ENCODE peak calls at places on chromosomes 11 and 22, in four cellular contexts. B is right lobe of liver; J is hepatocyte; O is activated naive CD8-positive, alpha-beta T cell treated with anti-CD3 and anti-CD28 coated beads, Interleukin-2, amount 10 ng/mL, durations not matched to agents 7 days and 5 days. X is an unnamed sample.

GRCh38 chr11:57649826-57650738 is at the start of gene YPEL4:
- DNase-seq in B (no peak), J (peak), O (peak), X (peak)

GRCh38 chr11:65501530-65502273 is 2.9 kb downstream of the MALAT1 start:
- DNase-seq in B (no peak), J (peak), O (no peak), X (no peak)

GRCh38 chr11:132030896-132031295 is 660.5 kb downstream of the NTM start:
- DNase-seq in B (no peak), J (no peak), O (no peak), X (no peak)

GRCh38 chr22:28188480-28188879 is 269.4 kb upstream of the PITPNB start:
- DNase-seq in B (no peak), J (no peak), O (no peak), X (no peak)

GRCh38 chr11:66568124-66568916 is at the start of gene CTSF:
- DNase-seq in B (peak), J (no peak), O (peak), X (peak)

GRCh38 chr22:24117942-24118341 is 63.3 kb upstream of the SUSD2 start:
- DNase-seq in B (no peak), J (no peak), O (no peak), X (no peak)

GRCh38 chr11:131546218-131546895 is 175.9 kb downstream of the NTM start:
- DNase-seq in B (no peak), J (no peak), O (no peak), X (no peak)

GRCh38 chr11:11663907-11664306 is 42.1 kb upstream of the GALNT18 start:
- DNase-seq in B (no peak), J (no peak), O (no peak), X (no peak)

GRCh38 chr11:119758291-119758690 is 29.3 kb upstream of the NECTIN1 start:
- DNase-seq in B (no peak), J (no peak), O (no peak), X (no peak)

GRCh38 chr11:103541186-103541795 is 432.1 kb downstream of the DYNC2H1 start:
- DNase-seq in B (no peak), J (peak), O (no peak), X (no peak)

GRCh38 chr11:22471405-22471804 is 133.2 kb downstream of the SLC17A6 start:
- DNase-seq in B (no peak), J (no peak), O (no peak), X (no peak)